ENCODE peak calls at places on chromosomes 2 and 18, in ten cellular contexts. H is body of pancreas, Z is keratinocyte, M is AG04449, W is A673, X is GM23338, B is A549, N is mucosa of descending colon, Q is breast epithelium, Y is tibial nerve. V is an unnamed sample.

GRCh38 chr18:58390399-58390798 is 238.5 kb downstream of the ALPK2 start:
- DNase-seq in Q (no peak), W (no peak), Z (no peak), B (no peak), Y (no peak), H (no peak), N (no peak), X (no peak), M (no peak), V (no peak)

GRCh38 chr2:181354626-181355025 is 102.6 kb upstream of the ITGA4 start:
- DNase-seq in M (peak; percentile 49), Z (no peak), X (no peak), H (no peak), Y (no peak), W (no peak), Q (no peak), N (no peak), B (peak; percentile 3), V (no peak)

GRCh38 chr2:169071455-169071854 is 2.1 kb downstream of the DHRS9 start:
- DNase-seq in Y (no peak), Z (no peak), Q (no peak), X (no peak), B (no peak), W (no peak), N (no peak), H (no peak), M (no peak), V (no peak)

GRCh38 chr2:71070294-71071025 is 2.0 kb downstream of the NAGK start:
- DNase-seq in W (peak; percentile 45), N (peak; percentile 63), X (peak; percentile 73), Z (no peak), Q (no peak), M (no peak), B (peak; percentile 70), H (peak; percentile 43), Y (no peak), V (no peak)

GRCh38 chr2:134943540-134943939 is 24.9 kb downstream of the CCNT2 start:
- DNase-seq in W (no peak), X (no peak), Y (no peak), M (no peak), Q (no peak), N (no peak), H (no peak), B (no peak), Z (no peak), V (no peak)

GRCh38 chr2:85353876-85354285 is 447 bp downstream of the RETSAT start:
- DNase-seq in N (peak; percentile 82), Y (no peak), Q (no peak), X (no peak), Z (no peak), M (no peak), H (peak; percentile 77), W (peak; percentile 15), B (peak; percentile 39), V (peak; percentile 56)

GRCh38 chr18:74819433-74820059 is 221.9 kb downstream of the ZNF407 start:
- DNase-seq in M (no peak), X (peak; percentile 93), Q (no peak), W (peak; percentile 25), B (peak; percentile 14), Y (no peak), H (no peak), N (no peak), Z (no peak), V (no peak)

GRCh38 chr2:192148620-192149321 is 46.0 kb downstream of the TMEFF2 start:
- DNase-seq in B (no peak), X (no peak), Z (no peak), Y (no peak), H (no peak), Q (no peak), M (no peak), W (no peak), N (no peak), V (no peak)

GRCh38 chr2:201116115-201116958 is at the start of gene CFLAR:
- DNase-seq in Y (peak; percentile 57), W (peak; percentile 73), M (no peak), Q (peak; percentile 67), N (peak; percentile 92), H (peak; percentile 88), X (peak; percentile 72), B (peak; percentile 80), Z (no peak), V (peak; percentile 82)

GRCh38 chr2:201114350-201114749 is 1.6 kb upstream of the CFLAR start:
- DNase-seq in N (no peak), X (no peak), Z (no peak), Q (no peak), M (no peak), W (no peak), H (no peak), B (no peak), Y (no peak), V (no peak)

GRCh38 chr2:201116959-201117734 is 1.2 kb downstream of the CFLAR start:
- DNase-seq in W (peak; percentile 87), Y (peak; percentile 76), Z (no peak), X (peak; percentile 58), N (no peak), M (no peak), Q (no peak), B (peak; percentile 88), H (peak; percentile 89), V (peak; percentile 70)

GRCh38 chr2:201118121-201118956 is 2.4 kb downstream of the CFLAR start:
- DNase-seq in Z (peak; percentile 90), H (peak; percentile 91), W (peak; percentile 91), X (peak; percentile 88), Q (peak; percentile 91), M (no peak), B (peak; percentile 91), Y (peak; percentile 84), N (peak; percentile 95), V (peak; percentile 86)

DNA sequence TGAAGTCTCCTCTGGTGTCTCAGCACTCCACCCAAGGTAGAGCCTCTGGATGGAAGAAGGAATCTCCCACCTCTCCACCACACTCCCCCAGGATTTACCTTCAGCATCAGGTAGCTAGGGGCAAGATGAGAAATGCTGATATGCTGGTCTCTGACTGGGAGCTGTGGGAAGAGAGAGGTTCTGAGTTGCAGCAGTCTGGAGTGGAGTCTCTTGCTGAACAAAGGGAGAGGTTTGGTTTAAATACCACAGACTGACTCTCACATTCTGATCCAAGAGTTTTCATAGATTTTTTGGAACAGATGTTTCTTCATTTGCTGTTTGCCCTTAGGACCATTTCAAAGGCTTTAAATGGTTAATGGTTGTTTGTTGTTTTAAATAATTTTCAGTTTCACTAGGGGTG is 1.1 kb upstream of the CFLAR start:
- DNase-seq in W (no peak), Q (no peak), X (no peak), M (no peak), H (no peak), Z (no peak), Y (no peak), N (no peak), B (no peak), V (no peak)
- H3K4me3 ChIP-seq in W (no peak overlapping the region), Q (no peak overlapping the region), X (no peak overlapping the region), M (no peak overlapping the region), H (no peak overlapping the region), Z (no peak overlapping the region), Y (no peak overlapping the region), N (no peak overlapping the region), B (no peak overlapping the region), V (peak overlapping the region; percentile 96)

GRCh38 chr2:144161061-144161460 is 358.9 kb downstream of the ZEB2 start:
- DNase-seq in H (no peak), X (no peak), Z (no peak), M (no peak), N (no peak), W (no peak), B (no peak), Q (no peak), Y (no peak), V (no peak)

GRCh38 chr2:144159264-144159663 is 360.7 kb downstream of the ZEB2 start:
- DNase-seq in Y (no peak), X (peak; percentile 5), Z (no peak), H (no peak), W (no peak), Q (no peak), B (peak; percentile 11), N (no peak), M (no peak), V (no peak)

GRCh38 chr2:144165599-144166250 is 354.2 kb downstream of the ZEB2 start:
- DNase-seq in Q (no peak), Y (no peak), W (no peak), M (no peak), B (no peak), H (no peak), X (no peak), N (no peak), Z (no peak), V (no peak)

GRCh38 chr2:144163592-144163991 is 356.3 kb downstream of the ZEB2 start:
- DNase-seq in Y (no peak), M (no peak), B (no peak), N (no peak), Q (no peak), W (no peak), Z (no peak), X (no peak), H (no peak), V (no peak)

DNA sequence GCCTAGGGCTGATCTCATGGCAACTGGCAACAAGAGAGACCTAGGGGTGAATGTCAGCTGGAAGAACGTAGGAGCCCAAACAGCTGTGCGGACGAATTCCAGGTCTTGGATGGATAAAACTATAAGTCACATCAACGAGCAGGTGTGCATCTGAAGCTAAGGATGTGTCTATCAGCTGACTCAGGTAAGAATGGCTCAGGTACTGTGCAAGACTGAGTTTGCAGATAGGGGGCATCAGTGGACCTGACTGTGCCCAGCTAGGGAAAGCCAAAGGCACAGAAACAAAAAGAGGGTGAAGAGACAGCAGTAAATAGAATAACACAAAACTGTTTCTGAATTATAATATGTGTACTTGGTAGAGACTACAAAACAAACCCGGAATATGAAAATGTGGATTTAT is 357.3 kb downstream of the ZEB2 start:
- DNase-seq in X (peak; percentile 77), B (peak; percentile 35), Y (no peak), Q (no peak), N (no peak), M (no peak), H (peak; percentile 57), W (no peak), Z (no peak), V (no peak)
- TF ChIP-seq CTCF in X (peak; percentile 91), B (peak; percentile 44), Y (no peak), Q (no peak), N (peak; percentile 13), M (no peak), H (peak; percentile 56), W (peak; percentile 50), Z (peak; percentile 71), V (peak; percentile 55)

GRCh38 chr18:32910694-32911296 is 138.0 kb upstream of the KLHL14 start:
- DNase-seq in M (no peak), X (peak; percentile 37), W (no peak), B (no peak), H (no peak), N (no peak), Q (no peak), Z (no peak), Y (no peak), V (no peak)
- H3K4me3 ChIP-seq in M (no peak overlapping the region), X (no peak overlapping the region), W (no peak overlapping the region), B (no peak overlapping the region), H (no peak overlapping the region), N (no peak overlapping the region), Q (no peak overlapping the region), Z (no peak overlapping the region), Y (no peak overlapping the region), V (no peak overlapping the region)

DNA sequence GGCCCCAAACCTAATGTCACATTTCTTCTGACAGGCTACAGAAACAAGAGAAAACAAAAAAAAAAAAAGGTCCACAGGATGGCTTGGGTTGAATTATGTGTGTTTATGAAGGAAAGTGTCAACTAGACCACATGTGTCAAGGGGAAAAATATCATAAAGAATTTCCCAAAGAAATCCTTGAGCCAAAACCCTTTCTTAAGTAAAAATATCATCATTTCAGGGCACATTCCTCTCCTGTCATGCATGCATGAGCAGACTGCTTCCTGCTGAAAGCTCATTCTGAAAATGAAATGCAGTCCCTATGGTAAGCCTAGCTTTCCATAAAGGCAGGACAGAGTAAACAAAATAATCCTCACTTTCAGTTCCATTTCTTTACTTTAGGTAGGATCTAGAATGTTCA is 85.7 kb upstream of the RBBP8 start:
- DNase-seq in Z (no peak), Q (no peak), N (no peak), Y (no peak), W (peak; percentile 24), B (no peak), H (no peak), X (peak; percentile 3), M (no peak), V (no peak)
- TF ChIP-seq CTCF in Z (no peak), Q (no peak), N (no peak), Y (no peak), W (no peak), B (no peak), H (no peak), X (no peak), M (no peak), V (no peak)

V was measured in heart right ventricle.